ENCODE peak calls at places on chromosomes 5 and 9, in six cellular contexts. One of them, this sample, is unnamed.

GRCh38 chr9:21096172-21096900 is 18.6 kb upstream of the IFNB1 start:
- DNase-seq in endodermal cell: no peak
- DNase-seq in colonic mucosa: no peak
- DNase-seq in HCT116: no peak
- DNase-seq in pancreas: no peak
- DNase-seq in fibroblast of the aortic adventitia: peak
- DNase-seq in this sample: peak

GRCh38 chr5:156949424-156949823 is 13.6 kb downstream of the TIMD4 start:
- DNase-seq in endodermal cell: no peak
- DNase-seq in colonic mucosa: no peak
- DNase-seq in HCT116: no peak
- DNase-seq in pancreas: no peak
- DNase-seq in fibroblast of the aortic adventitia: no peak
- DNase-seq in this sample: no peak

GRCh38 chr9:27817747-27818146 is 244.5 kb upstream of the C9orf72 start:
- DNase-seq in endodermal cell: no peak
- DNase-seq in colonic mucosa: no peak
- DNase-seq in HCT116: no peak
- DNase-seq in pancreas: no peak
- DNase-seq in fibroblast of the aortic adventitia: no peak
- DNase-seq in this sample: no peak

GRCh38 chr9:93536167-93536566 is 40.2 kb upstream of the PHF2 start:
- DNase-seq in endodermal cell: no peak
- DNase-seq in colonic mucosa: no peak
- DNase-seq in HCT116: no peak
- DNase-seq in pancreas: no peak
- DNase-seq in fibroblast of the aortic adventitia: no peak
- DNase-seq in this sample: no peak

GRCh38 chr5:105954341-105954740 is 1716.4 kb downstream of the EFNA5 start:
- DNase-seq in endodermal cell: no peak
- DNase-seq in colonic mucosa: no peak
- DNase-seq in HCT116: no peak
- DNase-seq in pancreas: no peak
- DNase-seq in fibroblast of the aortic adventitia: no peak
- DNase-seq in this sample: no peak

GRCh38 chr5:885127-885442 is 7.5 kb downstream of the BRD9 start:
- DNase-seq in endodermal cell: no peak
- DNase-seq in colonic mucosa: no peak
- DNase-seq in HCT116: no peak
- DNase-seq in pancreas: peak
- DNase-seq in fibroblast of the aortic adventitia: no peak
- DNase-seq in this sample: no peak

GRCh38 chr9:137085918-137086530 is 761 bp upstream of the MAN1B1 start:
- DNase-seq in endodermal cell: peak
- DNase-seq in colonic mucosa: peak
- DNase-seq in HCT116: no peak
- DNase-seq in pancreas: peak
- DNase-seq in fibroblast of the aortic adventitia: peak
- DNase-seq in this sample: peak

GRCh38 chr5:2750758-2751464 is 566 bp downstream of the IRX2 start:
- DNase-seq in endodermal cell: peak
- DNase-seq in colonic mucosa: no peak
- DNase-seq in HCT116: no peak
- DNase-seq in pancreas: peak
- DNase-seq in fibroblast of the aortic adventitia: peak
- DNase-seq in this sample: peak

GRCh38 chr9:86341007-86341491 is 13.2 kb downstream of the TUT7 start:
- DNase-seq in endodermal cell: no peak
- DNase-seq in colonic mucosa: no peak
- DNase-seq in HCT116: no peak
- DNase-seq in pancreas: no peak
- DNase-seq in fibroblast of the aortic adventitia: no peak
- DNase-seq in this sample: no peak

GRCh38 chr5:6525910-6526309 is 77.3 kb downstream of the UBE2QL1 start:
- DNase-seq in endodermal cell: peak
- DNase-seq in colonic mucosa: no peak
- DNase-seq in HCT116: peak
- DNase-seq in pancreas: no peak
- DNase-seq in fibroblast of the aortic adventitia: no peak
- DNase-seq in this sample: no peak

GRCh38 chr5:125595095-125595494 is 828.1 kb upstream of the GRAMD2B start:
- DNase-seq in endodermal cell: no peak
- DNase-seq in colonic mucosa: peak
- DNase-seq in HCT116: no peak
- DNase-seq in pancreas: no peak
- DNase-seq in fibroblast of the aortic adventitia: peak
- DNase-seq in this sample: peak

GRCh38 chr5:116763987-116764866 is 189.6 kb upstream of the SEMA6A start:
- DNase-seq in endodermal cell: no peak
- DNase-seq in colonic mucosa: no peak
- DNase-seq in HCT116: no peak
- DNase-seq in pancreas: no peak
- DNase-seq in fibroblast of the aortic adventitia: no peak
- DNase-seq in this sample: peak

GRCh38 chr5:178325311-178326053 is 92.9 kb upstream of the PHYKPL start:
- DNase-seq in endodermal cell: no peak
- DNase-seq in colonic mucosa: no peak
- DNase-seq in HCT116: no peak
- DNase-seq in pancreas: no peak
- DNase-seq in fibroblast of the aortic adventitia: no peak
- DNase-seq in this sample: no peak

GRCh38 chr5:168239325-168239724 is 52.1 kb upstream of the WWC1 start:
- DNase-seq in endodermal cell: no peak
- DNase-seq in colonic mucosa: no peak
- DNase-seq in HCT116: no peak
- DNase-seq in pancreas: no peak
- DNase-seq in fibroblast of the aortic adventitia: no peak
- DNase-seq in this sample: no peak

GRCh38 chr5:158126442-158127399 is 267.8 kb upstream of the CLINT1 start:
- DNase-seq in endodermal cell: no peak
- DNase-seq in colonic mucosa: no peak
- DNase-seq in HCT116: no peak
- DNase-seq in pancreas: no peak
- DNase-seq in fibroblast of the aortic adventitia: no peak
- DNase-seq in this sample: no peak

GRCh38 chr5:179311091-179311470 is 34.2 kb downstream of the ADAMTS2 start:
- DNase-seq in endodermal cell: no peak
- DNase-seq in colonic mucosa: no peak
- DNase-seq in HCT116: no peak
- DNase-seq in pancreas: peak
- DNase-seq in fibroblast of the aortic adventitia: no peak
- DNase-seq in this sample: no peak

GRCh38 chr5:76855961-76856360 is 6.1 kb downstream of the S100Z start:
- DNase-seq in endodermal cell: no peak
- DNase-seq in colonic mucosa: no peak
- DNase-seq in HCT116: no peak
- DNase-seq in pancreas: no peak
- DNase-seq in fibroblast of the aortic adventitia: no peak
- DNase-seq in this sample: no peak

GRCh38 chr5:80408976-80409926 is 1.4 kb downstream of the ZFYVE16 start:
- DNase-seq in endodermal cell: no peak
- DNase-seq in colonic mucosa: no peak
- DNase-seq in HCT116: no peak
- DNase-seq in pancreas: no peak
- DNase-seq in fibroblast of the aortic adventitia: peak
- DNase-seq in this sample: peak

GRCh38 chr5:173329370-173330150 is 1.3 kb upstream of the STC2 start:
- DNase-seq in endodermal cell: peak
- DNase-seq in colonic mucosa: no peak
- DNase-seq in HCT116: peak
- DNase-seq in pancreas: peak
- DNase-seq in fibroblast of the aortic adventitia: no peak
- DNase-seq in this sample: peak

GRCh38 chr5:103411721-103412120 is 150.9 kb downstream of the NUDT12 start:
- DNase-seq in endodermal cell: no peak
- DNase-seq in colonic mucosa: no peak
- DNase-seq in HCT116: no peak
- DNase-seq in pancreas: no peak
- DNase-seq in fibroblast of the aortic adventitia: no peak
- DNase-seq in this sample: no peak

GRCh38 chr9:115034801-115035200 is 83.2 kb downstream of the TNC start:
- DNase-seq in endodermal cell: no peak
- DNase-seq in colonic mucosa: no peak
- DNase-seq in HCT116: no peak
- DNase-seq in pancreas: no peak
- DNase-seq in fibroblast of the aortic adventitia: peak
- DNase-seq in this sample: peak

GRCh38 chr9:115038138-115038537 is 79.8 kb downstream of the TNC start:
- DNase-seq in endodermal cell: no peak
- DNase-seq in colonic mucosa: no peak
- DNase-seq in HCT116: no peak
- DNase-seq in pancreas: no peak
- DNase-seq in fibroblast of the aortic adventitia: no peak
- DNase-seq in this sample: no peak

GRCh38 chr9:115036691-115037090 is 81.3 kb downstream of the TNC start:
- DNase-seq in endodermal cell: no peak
- DNase-seq in colonic mucosa: no peak
- DNase-seq in HCT116: no peak
- DNase-seq in pancreas: no peak
- DNase-seq in fibroblast of the aortic adventitia: no peak
- DNase-seq in this sample: no peak

GRCh38 chr9:115033800-115034199 is 84.2 kb downstream of the TNC start:
- DNase-seq in endodermal cell: no peak
- DNase-seq in colonic mucosa: no peak
- DNase-seq in HCT116: no peak
- DNase-seq in pancreas: no peak
- DNase-seq in fibroblast of the aortic adventitia: no peak
- DNase-seq in this sample: no peak

GRCh38 chr9:115035872-115036612 is 81.9 kb downstream of the TNC start:
- DNase-seq in endodermal cell: no peak
- DNase-seq in colonic mucosa: no peak
- DNase-seq in HCT116: peak
- DNase-seq in pancreas: no peak
- DNase-seq in fibroblast of the aortic adventitia: peak
- DNase-seq in this sample: peak
- H3K4me3 ChIP-seq in endodermal cell: no peak
- H3K4me3 ChIP-seq in colonic mucosa: no peak
- H3K4me3 ChIP-seq in HCT116: no peak
- H3K4me3 ChIP-seq in pancreas: no peak
- H3K4me3 ChIP-seq in fibroblast of the aortic adventitia: no peak
- H3K4me3 ChIP-seq in this sample: no peak

GRCh38 chr9:214488-215448 is at the start of gene DOCK8:
- DNase-seq in endodermal cell: peak
- DNase-seq in colonic mucosa: peak
- DNase-seq in HCT116: peak
- DNase-seq in pancreas: peak
- DNase-seq in fibroblast of the aortic adventitia: no peak
- DNase-seq in this sample: peak
- TF ChIP-seq CTCF in endodermal cell: peak
- TF ChIP-seq CTCF in colonic mucosa: no peak
- TF ChIP-seq CTCF in HCT116: peak
- TF ChIP-seq CTCF in pancreas: no peak
- TF ChIP-seq CTCF in fibroblast of the aortic adventitia: peak
- TF ChIP-seq CTCF in this sample: no peak

DNA sequence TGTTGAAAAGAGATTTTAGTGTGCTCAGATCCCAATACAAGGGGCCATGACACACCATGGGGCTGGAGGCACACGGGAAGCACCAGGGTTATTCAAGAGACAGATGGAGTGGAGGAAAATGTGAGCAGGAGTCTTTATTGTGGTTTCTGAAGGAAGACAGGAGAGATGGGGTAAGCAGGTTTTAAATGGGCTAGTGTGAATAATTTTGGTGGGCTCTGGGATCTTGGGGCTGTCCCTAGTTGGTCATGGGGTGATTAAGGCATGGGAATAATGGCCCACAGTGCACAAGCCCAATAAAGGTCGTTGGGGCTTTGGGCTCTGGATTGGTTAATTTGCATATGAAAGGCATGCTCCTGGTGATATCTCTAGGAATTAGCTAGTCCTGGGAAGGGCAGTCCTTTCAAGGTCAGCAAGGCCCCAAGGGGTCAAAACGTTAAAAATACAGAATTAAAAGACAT is 3.6 kb upstream of the SCGB3A2 start:
- DNase-seq in endodermal cell: peak
- DNase-seq in colonic mucosa: no peak
- DNase-seq in HCT116: no peak
- DNase-seq in pancreas: no peak
- DNase-seq in fibroblast of the aortic adventitia: no peak
- DNase-seq in this sample: no peak
- H3K4me3 ChIP-seq in endodermal cell: peak
- H3K4me3 ChIP-seq in colonic mucosa: no peak
- H3K4me3 ChIP-seq in HCT116: no peak
- H3K4me3 ChIP-seq in pancreas: no peak
- H3K4me3 ChIP-seq in fibroblast of the aortic adventitia: no peak
- H3K4me3 ChIP-seq in this sample: no peak

GRCh38 chr9:89426389-89426961 is 71.4 kb downstream of the SEMA4D start:
- DNase-seq in endodermal cell: no peak
- DNase-seq in colonic mucosa: no peak
- DNase-seq in HCT116: no peak
- DNase-seq in pancreas: no peak
- DNase-seq in fibroblast of the aortic adventitia: no peak
- DNase-seq in this sample: no peak

GRCh38 chr9:89428222-89428761 is 69.6 kb downstream of the SEMA4D start:
- DNase-seq in endodermal cell: no peak
- DNase-seq in colonic mucosa: no peak
- DNase-seq in HCT116: no peak
- DNase-seq in pancreas: no peak
- DNase-seq in fibroblast of the aortic adventitia: no peak
- DNase-seq in this sample: no peak

GRCh38 chr9:89427621-89428221 is 70.2 kb downstream of the SEMA4D start:
- DNase-seq in endodermal cell: no peak
- DNase-seq in colonic mucosa: no peak
- DNase-seq in HCT116: no peak
- DNase-seq in pancreas: no peak
- DNase-seq in fibroblast of the aortic adventitia: no peak
- DNase-seq in this sample: no peak

GRCh38 chr9:89430995-89431394 is 66.9 kb downstream of the SEMA4D start:
- DNase-seq in endodermal cell: no peak
- DNase-seq in colonic mucosa: peak
- DNase-seq in HCT116: no peak
- DNase-seq in pancreas: no peak
- DNase-seq in fibroblast of the aortic adventitia: no peak
- DNase-seq in this sample: no peak

DNA sequence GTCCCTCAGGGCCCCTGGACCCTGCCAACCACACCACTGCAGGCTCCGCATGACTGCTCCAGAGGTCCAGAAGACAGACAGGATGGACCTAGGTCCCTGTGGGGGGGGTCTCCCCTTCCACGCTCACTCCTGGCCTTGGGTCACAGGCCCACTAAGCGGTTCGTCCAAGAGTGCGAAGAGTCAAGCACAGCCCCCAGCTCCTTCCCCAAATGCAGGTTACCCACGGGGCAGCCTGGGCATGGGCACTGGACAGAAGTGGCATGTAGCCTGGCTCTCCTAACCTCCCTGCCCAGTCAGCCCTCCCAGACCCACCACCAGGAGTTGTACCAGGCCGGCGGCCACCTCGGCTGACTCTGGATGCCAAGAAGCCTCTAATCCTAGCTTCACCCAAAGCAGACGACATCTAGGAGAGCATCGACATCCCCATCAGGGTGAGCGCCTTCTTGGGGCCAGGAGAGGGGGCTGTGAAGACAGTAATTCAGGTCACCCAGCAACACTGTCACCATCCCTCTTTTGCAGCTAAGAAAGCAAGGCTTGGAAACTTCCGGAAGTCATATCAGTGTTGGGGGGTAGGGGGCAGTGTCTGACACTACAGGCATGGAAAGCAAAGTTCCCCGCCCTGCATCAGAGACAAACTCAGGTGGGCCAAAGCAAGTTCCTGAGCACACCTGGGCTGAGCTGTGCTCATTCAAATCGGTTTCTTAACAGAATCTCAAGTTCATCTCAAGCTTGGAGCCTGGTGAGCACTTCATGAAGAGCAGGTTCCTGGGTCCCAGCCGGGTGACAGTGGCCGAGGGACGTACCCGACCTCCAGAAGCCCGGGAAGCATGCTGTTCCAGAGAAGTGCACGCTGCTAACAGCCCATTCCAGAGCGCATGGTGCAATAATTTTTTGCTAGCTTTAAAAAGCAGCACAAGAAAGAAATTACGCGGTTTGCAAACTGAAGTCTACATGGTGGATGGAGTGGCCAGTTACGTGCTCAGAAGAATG is 68.7 kb downstream of the SEMA4D start:
- DNase-seq in endodermal cell: peak
- DNase-seq in colonic mucosa: no peak
- DNase-seq in HCT116: no peak
- DNase-seq in pancreas: no peak
- DNase-seq in fibroblast of the aortic adventitia: no peak
- DNase-seq in this sample: no peak
- TF ChIP-seq CTCF in endodermal cell: peak
- TF ChIP-seq CTCF in colonic mucosa: no peak
- TF ChIP-seq CTCF in HCT116: peak
- TF ChIP-seq CTCF in pancreas: no peak
- TF ChIP-seq CTCF in fibroblast of the aortic adventitia: no peak
- TF ChIP-seq CTCF in this sample: peak

This sample was measured in astrocyte of the spinal cord.